ENCODE peak calls at places on chromosome 4, in eight cellular contexts. A is nephron progenitor cell, V is WTC11, Q is cardiac fibroblast, H is neural crest cell, P is A549, K is AG09319, G is MCF 10A. E is an unnamed sample.

GRCh38 chr4:143364063-143364462 is 27.4 kb downstream of the GAB1 start:
- DNase-seq in A (no peak), V (no peak), Q (no peak), H (no peak), P (no peak), K (no peak), G (no peak), E (no peak)

GRCh38 chr4:78322032-78322431 is 229.5 kb upstream of the ANXA3 start:
- DNase-seq in A (no peak), V (no peak), Q (no peak), H (no peak), P (no peak), K (no peak), G (no peak), E (no peak)

GRCh38 chr4:76674995-76675394 is 222.9 kb downstream of the SOWAHB start:
- DNase-seq in A (no peak), V (no peak), Q (no peak), H (no peak), P (no peak), K (no peak), G (no peak), E (no peak)

GRCh38 chr4:89489338-89489771 is 181.8 kb upstream of the GPRIN3 start:
- DNase-seq in A (no peak), V (peak; percentile 46), Q (no peak), H (no peak), P (no peak), K (no peak), G (no peak), E (peak; percentile 9)

GRCh38 chr4:8904666-8905065 is 33.0 kb upstream of the HMX1 start:
- DNase-seq in A (no peak), V (no peak), Q (no peak), H (no peak), P (no peak), K (no peak), G (no peak), E (no peak)

GRCh38 chr4:110518889-110519490 is 43.0 kb downstream of the ENPEP start:
- DNase-seq in A (peak; percentile 33), V (no peak), Q (peak; percentile 46), H (peak; percentile 43), P (no peak), K (no peak), G (peak; percentile 55), E (peak; percentile 52)

GRCh38 chr4:25030283-25031076 is at the start of gene LGI2:
- DNase-seq in A (peak; percentile 81), V (peak; percentile 54), Q (peak; percentile 17), H (peak; percentile 34), P (no peak), K (no peak), G (no peak), E (peak; percentile 38)

GRCh38 chr4:15078682-15079642 is 76.7 kb downstream of the CPEB2 start:
- DNase-seq in A (no peak), V (no peak), Q (peak; percentile 48), H (no peak), P (no peak), K (no peak), G (peak; percentile 65), E (no peak)

GRCh38 chr4:6844986-6845385 is 62.5 kb downstream of the KIAA0232 start:
- DNase-seq in A (no peak), V (no peak), Q (no peak), H (no peak), P (no peak), K (no peak), G (no peak), E (no peak)

GRCh38 chr4:123559955-123560669 is 163.5 kb downstream of the SPRY1 start:
- DNase-seq in A (no peak), V (no peak), Q (peak; percentile 88), H (no peak), P (no peak), K (no peak), G (no peak), E (no peak)

DNA sequence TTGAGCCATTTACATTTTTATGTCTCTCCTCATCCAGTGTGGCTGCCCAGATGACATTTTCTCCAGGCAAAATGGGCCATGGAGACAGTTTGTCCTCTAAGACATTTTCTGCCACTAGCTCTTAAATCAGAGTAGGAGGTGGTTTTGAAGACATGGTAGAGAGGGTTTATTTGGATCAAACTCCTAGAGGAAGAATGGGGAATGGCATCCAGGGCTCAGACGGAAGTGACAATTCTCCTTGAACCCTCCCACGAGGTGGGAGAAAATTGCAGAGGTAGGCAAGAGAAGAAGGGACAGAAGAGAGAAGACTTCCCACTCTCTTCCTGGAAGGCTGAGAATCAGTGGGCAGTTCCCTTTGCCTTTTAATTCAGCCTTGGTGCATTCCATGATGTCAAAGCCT is 194.0 kb downstream of the SMIM20 start:
- DNase-seq in A (no peak), V (no peak), Q (no peak), H (no peak), P (no peak), K (no peak), G (no peak), E (no peak)
- TF ChIP-seq CTCF in A (no peak), V (no peak), Q (no peak), H (no peak), P (no peak), K (no peak), G (no peak), E (no peak)

DNA sequence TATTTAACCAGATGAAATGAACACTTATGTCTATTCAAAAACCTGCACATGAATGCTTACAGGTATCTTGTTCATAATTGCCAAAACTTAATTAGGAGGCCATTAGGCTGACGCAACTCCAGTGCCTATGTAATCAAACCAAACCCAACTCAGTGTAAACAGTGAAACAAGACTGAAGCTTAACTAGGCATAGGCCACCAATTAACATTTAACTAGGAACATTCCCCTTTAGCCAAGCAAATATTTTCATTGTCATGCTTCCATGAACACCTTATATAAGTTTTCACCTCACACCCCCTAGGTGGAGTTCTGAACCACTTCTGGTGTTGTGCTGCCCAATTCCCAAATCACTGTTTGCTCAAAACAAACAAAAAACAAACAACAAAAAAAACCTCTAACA is 686.0 kb downstream of the STPG2 start:
- DNase-seq in A (no peak), V (no peak), Q (no peak), H (no peak), P (no peak), K (no peak), G (no peak), E (no peak)
- TF ChIP-seq CTCF in A (no peak), V (no peak), Q (no peak), H (no peak), P (no peak), K (no peak), G (no peak), E (no peak)

DNA sequence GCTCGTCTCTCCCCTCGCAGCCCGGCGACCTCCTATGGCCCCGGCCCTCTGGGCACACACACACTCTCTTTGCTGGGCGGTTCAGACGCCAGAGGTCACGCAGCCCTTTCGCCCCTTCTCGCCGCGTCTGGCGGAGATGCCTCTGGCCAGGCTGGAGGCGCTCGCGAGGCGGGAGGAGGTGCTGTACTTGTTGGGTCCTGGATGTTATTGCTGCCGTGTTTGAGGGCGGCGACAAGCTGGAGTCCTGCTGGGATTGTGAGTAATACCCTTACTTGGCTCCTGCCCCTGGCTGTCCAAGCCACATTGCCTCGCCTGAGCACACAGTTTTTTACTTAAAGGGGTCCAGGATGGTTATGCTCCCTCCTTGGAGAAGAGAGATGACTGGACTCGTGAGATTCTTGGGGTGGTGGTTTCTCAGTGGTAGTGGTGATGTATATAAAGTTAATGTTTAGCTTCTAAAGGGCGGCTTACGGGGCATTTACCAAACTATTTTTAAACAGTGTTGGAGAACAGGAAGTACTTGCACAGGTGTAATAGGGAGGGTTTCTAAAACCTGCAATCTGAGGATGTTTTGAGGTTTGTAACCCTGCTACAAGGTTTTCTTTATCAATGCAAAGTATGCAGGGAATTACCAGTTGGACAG is 572 bp downstream of the USP53 start:
- DNase-seq in A (peak; percentile 82), V (peak; percentile 86), Q (peak; percentile 94), H (peak; percentile 76), P (peak; percentile 68), K (peak; percentile 85), G (peak; percentile 95), E (peak; percentile 78)
- TF ChIP-seq CTCF in A (no peak), V (no peak), Q (peak; percentile 42), H (no peak), P (no peak), K (peak; percentile 44), G (no peak), E (no peak)

DNA sequence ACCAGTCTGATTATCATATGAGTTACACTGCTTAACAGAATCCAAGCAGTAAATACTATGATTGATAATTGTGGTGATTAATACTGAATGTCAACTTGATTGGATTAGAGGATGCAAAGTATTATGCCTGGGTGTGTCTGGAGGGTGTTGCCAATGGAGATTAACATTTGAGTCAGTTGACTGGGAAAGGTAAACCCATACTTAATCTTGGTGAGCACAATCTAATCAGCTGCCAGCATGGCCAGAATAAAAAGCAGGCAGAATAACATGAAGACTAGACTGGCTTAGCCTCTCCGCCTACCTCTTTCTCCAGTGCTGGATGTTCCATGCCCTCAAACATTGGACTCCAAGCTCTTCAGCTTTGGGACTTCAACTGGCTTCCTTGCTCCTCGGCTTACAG is 961.3 kb downstream of the ADGRL3 start:
- DNase-seq in A (no peak), V (no peak), Q (no peak), H (no peak), P (no peak), K (no peak), G (no peak), E (no peak)
- TF ChIP-seq CTCF in A (no peak), V (no peak), Q (no peak), H (no peak), P (no peak), K (no peak), G (no peak), E (no peak)

GRCh38 chr4:124937993-124938392 is 225.5 kb upstream of the ANKRD50 start:
- DNase-seq in A (no peak), V (no peak), Q (no peak), H (no peak), P (no peak), K (no peak), G (no peak), E (no peak)

GRCh38 chr4:124938836-124939235 is 226.3 kb upstream of the ANKRD50 start:
- DNase-seq in A (no peak), V (no peak), Q (no peak), H (no peak), P (no peak), K (no peak), G (no peak), E (no peak)

GRCh38 chr4:124941267-124941666 is 228.7 kb upstream of the ANKRD50 start:
- DNase-seq in A (no peak), V (no peak), Q (no peak), H (no peak), P (no peak), K (no peak), G (peak; percentile 81), E (no peak)

GRCh38 chr4:124939908-124940307 is 227.4 kb upstream of the ANKRD50 start:
- DNase-seq in A (no peak), V (no peak), Q (no peak), H (no peak), P (no peak), K (no peak), G (no peak), E (no peak)

GRCh38 chr4:124940387-124940786 is 227.9 kb upstream of the ANKRD50 start:
- DNase-seq in A (no peak), V (no peak), Q (peak; percentile 97), H (no peak), P (no peak), K (no peak), G (peak; percentile 90), E (no peak)
- TF ChIP-seq CTCF in A (no peak), V (no peak), Q (no peak), H (no peak), P (no peak), K (no peak), G (no peak), E (no peak)